ENCODE peak calls at places on chromosome 5, in six cellular contexts. I is Panc1, K is B cell, Y is IMR-90, U is dorsolateral prefrontal cortex, R is GM20000. B is an unnamed sample.

GRCh38 chr5:141084487-141084989 is 9.9 kb upstream of the PCDHB2 start:
- DNase-seq in K (no peak), R (no peak), Y (peak; percentile 9), I (peak; percentile 53), U (peak; percentile 50), B (no peak)

GRCh38 chr5:178582291-178582690 is 7.9 kb downstream of the COL23A1 start:
- DNase-seq in I (no peak), U (no peak), R (no peak), K (no peak), Y (no peak), B (no peak)

GRCh38 chr5:73591698-73592501 is 26.4 kb downstream of the UTP15 start:
- DNase-seq in U (no peak), R (no peak), Y (peak; percentile 79), K (no peak), I (no peak), B (no peak)

GRCh38 chr5:67291671-67292070 is 95.1 kb upstream of the CD180 start:
- DNase-seq in R (no peak), K (no peak), U (peak; percentile 79), I (no peak), Y (no peak), B (no peak)

GRCh38 chr5:124436294-124436693 is 310.1 kb downstream of the ZNF608 start:
- DNase-seq in I (no peak), K (no peak), Y (peak; percentile 75), U (no peak), R (no peak), B (no peak)

GRCh38 chr5:132227485-132228240 is at the start of gene P4HA2:
- DNase-seq in U (peak; percentile 79), I (peak; percentile 8), Y (peak; percentile 65), K (peak; percentile 74), R (peak; percentile 95), B (peak; percentile 84)

GRCh38 chr5:4188704-4189103 is 593.1 kb downstream of the IRX1 start:
- DNase-seq in U (no peak), K (no peak), R (no peak), Y (no peak), I (no peak), B (no peak)

GRCh38 chr5:127813633-127814171 is 110.5 kb downstream of the CCDC192 start:
- DNase-seq in U (no peak), K (no peak), Y (peak; percentile 91), R (no peak), I (peak; percentile 42), B (no peak)

GRCh38 chr5:131226899-131227298 is 37.0 kb upstream of the CDC42SE2 start:
- DNase-seq in I (no peak), K (no peak), R (no peak), Y (peak; percentile 49), U (no peak), B (no peak)

GRCh38 chr5:145443366-145443765 is 391.8 kb downstream of the PRELID2 start:
- DNase-seq in U (no peak), Y (no peak), I (no peak), K (no peak), R (no peak), B (no peak)

GRCh38 chr5:122458278-122458872 is 146.3 kb downstream of the SNCAIP start:
- DNase-seq in R (peak; percentile 32), K (no peak), I (no peak), Y (peak; percentile 24), U (no peak), B (no peak)

GRCh38 chr5:138470322-138471285 is 5.3 kb downstream of the EGR1 start:
- DNase-seq in I (no peak), R (no peak), K (peak; percentile 4), Y (no peak), U (no peak), B (no peak)

GRCh38 chr5:17802256-17802655 is 168.0 kb downstream of the TAF11L14 start:
- DNase-seq in I (no peak), U (no peak), Y (no peak), K (no peak), R (no peak), B (no peak)

GRCh38 chr5:15796096-15796495 is 296.1 kb downstream of the FBXL7 start:
- DNase-seq in K (no peak), R (no peak), I (no peak), Y (no peak), U (no peak), B (no peak)

GRCh38 chr5:177478711-177479646 is 5.5 kb upstream of the DBN1 start:
- DNase-seq in Y (peak; percentile 66), R (no peak), I (no peak), U (no peak), K (peak; percentile 53), B (no peak)

GRCh38 chr5:173902743-173903142 is 14.6 kb downstream of the CPEB4 start:
- DNase-seq in I (no peak), R (no peak), Y (no peak), U (no peak), K (no peak), B (no peak)

GRCh38 chr5:33257807-33258491 is 182.8 kb upstream of the TARS1 start:
- DNase-seq in R (no peak), U (no peak), K (no peak), Y (peak; percentile 89), I (no peak), B (no peak)

GRCh38 chr5:64625678-64626077 is 64.6 kb upstream of the SHISAL2B start:
- DNase-seq in R (no peak), U (no peak), K (no peak), Y (peak; percentile 67), I (no peak), B (no peak)

GRCh38 chr5:132136906-132137305 is 63.3 kb downstream of the CSF2 start:
- DNase-seq in Y (peak; percentile 88), U (no peak), R (no peak), I (no peak), K (no peak), B (no peak)

GRCh38 chr5:6551287-6551954 is 81.4 kb downstream of the NSUN2 start:
- DNase-seq in U (no peak), Y (no peak), I (no peak), R (no peak), K (no peak), B (no peak)

GRCh38 chr5:79297661-79298060 is 61.7 kb downstream of the JMY start:
- DNase-seq in U (no peak), I (no peak), R (no peak), Y (peak; percentile 1), K (no peak), B (no peak)

GRCh38 chr5:67234671-67235176 is 38.1 kb upstream of the CD180 start:
- DNase-seq in U (no peak), I (no peak), R (no peak), Y (peak; percentile 76), K (no peak), B (no peak)

GRCh38 chr5:171672556-171672955 is 113.1 kb upstream of the SMIM23 start:
- DNase-seq in Y (no peak), I (no peak), K (no peak), R (no peak), U (no peak), B (no peak)

GRCh38 chr5:14534773-14535172 is 46.8 kb upstream of the OTULINL start:
- DNase-seq in I (no peak), K (no peak), R (no peak), U (no peak), Y (no peak), B (no peak)

GRCh38 chr5:55650391-55650790 is 61.7 kb downstream of the SLC38A9 start:
- DNase-seq in I (no peak), Y (peak; percentile 84), R (no peak), K (no peak), U (no peak), B (no peak)

DNA sequence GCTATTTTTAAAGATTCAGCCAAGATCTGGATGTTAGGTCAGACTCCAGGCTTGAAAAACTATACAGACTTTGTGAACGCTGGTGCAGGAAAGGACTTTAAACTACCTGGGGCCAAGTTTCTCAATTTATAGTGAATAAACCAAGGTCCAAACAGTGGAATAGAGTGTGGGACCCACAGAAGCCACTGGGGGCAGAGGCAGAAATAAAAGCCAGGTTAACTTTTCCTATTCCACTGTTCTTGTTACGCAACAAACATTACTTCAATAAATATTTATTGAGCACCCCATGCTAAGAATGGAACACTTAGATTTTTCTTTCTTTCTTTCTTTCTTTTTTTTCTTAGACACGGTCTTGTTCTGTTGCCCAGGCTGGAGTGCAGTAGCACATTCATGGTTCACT is 11.0 kb upstream of the HAVCR1 start:
- DNase-seq in R (no peak), K (no peak), I (no peak), U (no peak), Y (no peak), B (no peak)
- TF ChIP-seq CTCF in R (no peak), K (no peak), I (no peak), U (no peak), Y (no peak), B (peak; percentile 37)

GRCh38 chr5:162096448-162096847 is 28.9 kb downstream of the GABRG2 start:
- DNase-seq in U (no peak), I (no peak), Y (no peak), K (no peak), R (peak; percentile 1), B (no peak)
- TF ChIP-seq CTCF in U (no peak), I (no peak), Y (no peak), K (no peak), R (no peak), B (no peak)

GRCh38 chr5:159385529-159385928 is 55.2 kb upstream of the IL12B start:
- DNase-seq in Y (no peak), R (no peak), I (no peak), U (no peak), K (no peak), B (no peak)
- TF ChIP-seq CTCF in Y (no peak), R (no peak), I (no peak), U (no peak), K (no peak), B (no peak)

GRCh38 chr5:136374003-136374402 is 8.7 kb upstream of the TRPC7 start:
- DNase-seq in U (no peak), R (no peak), K (no peak), Y (peak; percentile 12), I (no peak), B (no peak)
- TF ChIP-seq CTCF in U (peak; percentile 13), R (peak; percentile 7), K (no peak), Y (peak; percentile 34), I (peak; percentile 49), B (peak; percentile 57)

B was measured in type B pancreatic cell.